ENCODE peak calls at places on chromosomes 16 and 17, in four cellular contexts. M is head of caudate nucleus; J is HFFc6; G is activated T-helper 1 cell treated with anti-CD3 and anti-CD28 coated beads, Interleukin-2, amount 50 U/mL, for 16 hours. Z is an unnamed sample.

GRCh38 chr17:34203018-34203646 is 52.0 kb upstream of the CCL2 start:
- DNase-seq in M (no peak), J (no peak), G (no peak), Z (no peak)

GRCh38 chr17:47949951-47950350 is 7.7 kb downstream of the PRR15L start:
- DNase-seq in M (no peak), J (no peak), G (no peak), Z (no peak)

GRCh38 chr16:30896203-30896889 is at the start of gene CTF1:
- DNase-seq in M (peak; percentile 71), J (peak; percentile 74), G (no peak), Z (no peak)

GRCh38 chr17:75697651-75698291 is 23.5 kb upstream of the ITGB4 start:
- DNase-seq in M (peak; percentile 83), J (no peak), G (no peak), Z (no peak)

GRCh38 chr16:70780546-70780945 is 20.4 kb downstream of the VAC14 start:
- DNase-seq in M (no peak), J (no peak), G (no peak), Z (no peak)

GRCh38 chr17:1050246-1050995 is 53.5 kb downstream of the TIMM22 start:
- DNase-seq in M (no peak), J (no peak), G (no peak), Z (no peak)

GRCh38 chr16:67481561-67482259 is 753 bp upstream of the ATP6V0D1 start:
- DNase-seq in M (peak; percentile 60), J (no peak), G (no peak), Z (no peak)

GRCh38 chr17:72205357-72205756 is 84.5 kb downstream of the SOX9 start:
- DNase-seq in M (peak; percentile 59), J (no peak), G (no peak), Z (no peak)

GRCh38 chr17:72732893-72733618 is 359.4 kb downstream of the SLC39A11 start:
- DNase-seq in M (no peak), J (no peak), G (no peak), Z (no peak)

GRCh38 chr16:14965328-14965727 is 9.5 kb upstream of the PDXDC1 start:
- DNase-seq in M (no peak), J (no peak), G (no peak), Z (no peak)

GRCh38 chr16:57531635-57532220 is 4.6 kb downstream of the CCDC102A start:
- DNase-seq in M (peak; percentile 5), J (no peak), G (no peak), Z (no peak)

GRCh38 chr17:3896108-3897099 is 3.6 kb upstream of the CAMKK1 start:
- DNase-seq in M (no peak), J (no peak), G (no peak), Z (no peak)

GRCh38 chr16:2243031-2243528 is 6.8 kb downstream of the DNASE1L2 start:
- DNase-seq in M (no peak), J (no peak), G (no peak), Z (no peak)

GRCh38 chr17:78986048-78986648 is 6.4 kb upstream of the LGALS3BP start:
- DNase-seq in M (no peak), J (peak; percentile 30), G (no peak), Z (no peak)

GRCh38 chr16:27436065-27436464 is 34.1 kb downstream of the IL21R start:
- DNase-seq in M (no peak), J (no peak), G (no peak), Z (no peak)

GRCh38 chr16:89720520-89720858 is 209 bp downstream of the VPS9D1 start:
- DNase-seq in M (no peak), J (no peak), G (no peak), Z (no peak)

GRCh38 chr16:81755915-81756644 is 23.0 kb upstream of the PLCG2 start:
- DNase-seq in M (no peak), J (no peak), G (no peak), Z (no peak)

GRCh38 chr17:861364-861763 is 79.2 kb downstream of the MRM3 start:
- DNase-seq in M (no peak), J (no peak), G (no peak), Z (no peak)

GRCh38 chr17:29256116-29256515 is 9.5 kb downstream of the CRYBA1 start:
- DNase-seq in M (no peak), J (no peak), G (no peak), Z (no peak)

GRCh38 chr16:9665851-9666271 is 516.4 kb downstream of the GRIN2A start:
- DNase-seq in M (peak; percentile 21), J (no peak), G (no peak), Z (no peak)

GRCh38 chr16:10938844-10939648 is 3.2 kb downstream of the DEXI start:
- DNase-seq in M (no peak), J (no peak), G (no peak), Z (no peak)

GRCh38 chr17:13002761-13003453 is 14.9 kb downstream of the ELAC2 start:
- DNase-seq in M (peak; percentile 85), J (peak; percentile 48), G (peak; percentile 17), Z (peak; percentile 13)

GRCh38 chr16:89722392-89723278 is 1.3 kb downstream of the ZNF276 start:
- DNase-seq in M (peak; percentile 69), J (no peak), G (peak; percentile 66), Z (no peak)

GRCh38 chr17:40021471-40021961 is 6.3 kb downstream of the CSF3 start:
- DNase-seq in M (no peak), J (peak; percentile 96), G (no peak), Z (no peak)